ENCODE peak calls at places on chromosomes 13 and 19, in ten cellular contexts. B is uterus, T is tibial nerve, X is breast epithelium, P is endothelial cell of umbilical vein, Q is heart left ventricle, U is esophagus squamous epithelium, G is upper lobe of left lung, D is sigmoid colon, V is stomach. E is an unnamed sample.

GRCh38 chr13:39770514-39770913 is 115.1 kb downstream of the COG6 start:
- DNase-seq in G (no peak), P (no peak), D (no peak), U (no peak), Q (no peak), B (no peak), T (no peak), V (no peak), X (no peak), E (no peak)

GRCh38 chr19:294819-295686 is 3.9 kb upstream of the PLPP2 start:
- DNase-seq in Q (no peak), G (no peak), V (peak; percentile 68), D (no peak), U (no peak), B (peak; percentile 46), T (no peak), X (peak; percentile 62), P (no peak), E (no peak)

GRCh38 chr19:39115105-39115847 is 10.3 kb upstream of the PAK4 start:
- DNase-seq in D (no peak), Q (no peak), V (no peak), G (no peak), P (no peak), U (no peak), T (no peak), B (no peak), X (no peak), E (no peak)

GRCh38 chr13:59024434-59024833 is 1139.3 kb downstream of the DIAPH3 start:
- DNase-seq in B (no peak), V (no peak), Q (no peak), U (no peak), D (no peak), X (no peak), G (no peak), T (no peak), P (no peak), E (no peak)

GRCh38 chr19:19256072-19256969 is 16.8 kb downstream of the TM6SF2 start:
- DNase-seq in V (no peak), P (no peak), B (no peak), D (no peak), T (no peak), Q (no peak), X (no peak), U (no peak), G (no peak), E (no peak)

GRCh38 chr19:12974301-12975220 is 5.2 kb downstream of the DAND5 start:
- DNase-seq in Q (no peak), P (no peak), X (no peak), V (no peak), D (no peak), B (no peak), G (no peak), T (no peak), U (no peak), E (no peak)

GRCh38 chr13:114099191-114099590 is 33.2 kb downstream of the RASA3 start:
- DNase-seq in U (no peak), X (peak; percentile 75), Q (peak; percentile 91), D (peak; percentile 91), T (peak; percentile 71), P (no peak), G (peak; percentile 33), V (no peak), B (peak; percentile 72), E (peak; percentile 83)

GRCh38 chr13:113647351-113648217 is 10.4 kb downstream of the ATP4B start:
- DNase-seq in B (peak; percentile 49), Q (peak; percentile 93), V (peak; percentile 96), U (peak; percentile 12), T (peak; percentile 77), X (peak; percentile 96), G (peak; percentile 92), P (peak; percentile 49), D (peak; percentile 95), E (peak; percentile 77)

GRCh38 chr13:77740931-77741586 is 43.6 kb downstream of the SLAIN1 start:
- DNase-seq in X (no peak), D (no peak), P (no peak), U (no peak), B (no peak), G (no peak), Q (no peak), V (no peak), T (no peak), E (no peak)

DNA sequence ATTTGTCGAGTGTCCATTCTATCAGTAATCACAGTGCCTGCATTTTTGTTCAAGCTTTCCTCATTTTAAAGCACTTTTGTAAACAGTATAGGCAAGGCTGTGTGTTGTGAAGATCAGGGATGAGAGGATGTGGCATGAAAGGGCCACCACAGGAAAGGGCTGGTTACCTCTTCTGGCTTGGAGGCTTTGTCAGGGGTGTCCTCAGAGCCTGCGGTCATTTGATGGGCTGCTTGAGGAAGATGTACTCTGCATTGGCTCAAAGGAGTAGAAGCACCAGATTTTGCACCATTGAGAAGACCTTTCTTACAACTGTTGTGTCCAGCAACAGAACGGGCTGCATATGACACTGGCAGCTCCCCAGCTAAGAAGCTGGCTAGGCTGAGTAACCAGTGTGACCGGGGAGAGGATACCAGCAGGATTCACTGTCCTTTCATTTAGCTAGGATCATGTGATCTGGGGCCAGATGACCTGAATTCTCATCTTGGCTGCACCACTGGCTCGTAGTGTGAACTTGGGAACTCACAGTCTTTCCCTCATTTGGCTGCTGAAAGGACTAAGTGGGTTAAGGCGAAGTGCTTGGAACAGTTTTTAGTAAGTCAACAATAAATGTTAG is 380.2 kb downstream of the FGF9 start:
- DNase-seq in T (no peak), X (no peak), Q (no peak), V (no peak), U (no peak), B (no peak), D (no peak), P (no peak), G (no peak), E (no peak)
- H3K27me3 ChIP-seq in T (no peaks in the 10 kb centered on the region), X (no peaks in the 10 kb centered on the region), Q (no peaks in the 10 kb centered on the region), V (no peaks in the 10 kb centered on the region), U (no peaks in the 10 kb centered on the region), B (no peaks in the 10 kb centered on the region), D (no peaks in the 10 kb centered on the region), P (no peaks in the 10 kb centered on the region), G (no peaks in the 10 kb centered on the region), E (no peaks in the 10 kb centered on the region)

DNA sequence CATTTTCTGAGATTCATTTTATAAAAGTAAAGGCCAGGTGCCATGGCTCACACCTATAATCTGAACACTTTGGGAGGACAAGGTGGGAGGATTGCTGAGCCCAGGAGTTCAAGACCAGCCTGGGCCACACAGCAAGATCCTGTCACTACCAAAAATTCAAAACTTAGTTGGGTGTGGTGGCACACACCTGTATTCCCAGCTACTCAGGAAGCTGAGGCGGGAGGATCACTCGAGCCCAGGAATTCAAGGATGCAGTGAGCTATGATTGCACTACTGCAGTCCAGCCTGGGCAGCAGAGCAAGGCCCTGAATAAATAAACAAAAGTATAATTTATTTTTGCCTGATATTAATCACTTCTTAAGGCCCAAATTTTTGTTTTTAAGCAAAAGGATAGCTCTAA is 40.5 kb downstream of the DHRS12 start:
- DNase-seq in V (no peak), P (no peak), G (no peak), X (no peak), D (no peak), U (no peak), B (no peak), T (no peak), Q (no peak), E (no peak)
- H3K27ac ChIP-seq in V (peak overlapping the region; percentile 46), P (no peak overlapping the region), G (no peak overlapping the region), X (peak overlapping the region; percentile 87), D (no peak overlapping the region), U (peak overlapping the region; percentile 5), B (peak overlapping the region; percentile 70), T (peak overlapping the region; percentile 87), Q (peak overlapping the region; percentile 80), E (peak overlapping the region; percentile 71)

DNA sequence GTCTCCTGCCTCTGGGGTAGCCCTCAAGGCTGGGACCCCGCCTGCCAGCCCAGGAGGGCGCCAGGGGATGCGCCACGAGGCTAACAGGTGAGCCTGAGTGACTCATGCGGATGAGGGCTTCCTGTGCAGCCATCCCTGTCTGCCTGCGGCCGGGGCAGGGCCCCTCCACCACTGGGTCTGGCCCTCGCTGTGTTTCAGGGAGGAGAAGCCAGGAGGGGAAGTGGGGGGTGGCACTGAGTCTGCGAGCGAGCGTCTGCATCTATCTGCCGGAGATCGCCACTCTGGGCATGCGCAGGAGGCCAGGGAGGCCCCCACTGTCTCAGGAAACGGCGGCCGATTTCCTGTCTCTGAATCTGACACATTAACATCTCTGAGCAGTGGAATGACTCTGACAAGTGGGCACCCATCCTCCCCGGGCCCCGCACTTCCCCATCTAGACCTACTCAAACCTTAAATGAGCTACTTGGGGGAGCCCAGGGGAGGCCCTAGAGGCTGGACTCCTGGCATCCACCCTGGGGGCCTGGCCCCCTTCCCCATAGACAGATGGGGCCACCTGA is 19.7 kb downstream of the RFX1 start:
- DNase-seq in D (peak; percentile 93), P (peak; percentile 90), T (peak; percentile 74), G (peak; percentile 92), U (peak; percentile 76), B (peak; percentile 77), V (peak; percentile 82), Q (peak; percentile 91), X (no peak), E (peak; percentile 65)
- TF ChIP-seq POLR2A in D (no peak), P (peak; percentile 58), T (no peak), G (peak; percentile 61), U (no peak), B (no peak), V (no peak), Q (peak; percentile 26), X (no peak), E (no peak)

DNA sequence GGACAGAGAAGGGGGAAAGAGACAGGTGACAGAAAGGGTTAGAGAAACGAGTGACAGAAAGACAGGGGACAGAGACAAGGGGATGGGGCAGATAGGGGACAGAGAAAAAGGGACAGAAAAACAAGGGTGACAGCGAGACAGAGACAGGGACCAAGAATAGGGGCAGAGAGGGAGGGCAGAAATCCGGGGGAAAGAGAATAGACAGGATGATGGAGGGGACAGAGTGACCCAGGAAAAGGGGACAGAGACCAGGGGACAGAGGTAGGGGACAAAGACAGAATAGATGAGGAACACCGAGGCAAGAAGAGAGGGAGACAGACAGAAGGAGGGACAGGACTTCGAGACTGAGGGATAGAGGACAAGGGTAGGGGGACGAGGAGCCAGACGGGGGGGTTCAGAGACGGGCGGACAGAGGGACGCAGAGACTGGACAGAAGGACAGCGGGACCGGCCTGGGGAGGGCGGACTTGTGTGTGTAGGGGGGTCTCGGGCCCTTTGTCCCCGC is 607 bp downstream of the CADM4 start:
- DNase-seq in X (no peak), P (no peak), T (no peak), G (no peak), Q (no peak), V (no peak), U (no peak), B (no peak), D (no peak), E (no peak)
- H3K27me3 ChIP-seq in X (no peaks in the 10 kb centered on the region), P (peaks cover 15% of the 10 kb centered on the region), T (peaks cover 2% of the 10 kb centered on the region), G (peaks cover 9% of the 10 kb centered on the region), Q (peaks cover 30% of the 10 kb centered on the region), V (no peaks in the 10 kb centered on the region), U (no peaks in the 10 kb centered on the region), B (no peaks in the 10 kb centered on the region), D (no peaks in the 10 kb centered on the region), E (peaks cover 12% of the 10 kb centered on the region)

GRCh38 chr19:33388817-33389573 is 15.5 kb downstream of the CEBPG start:
- DNase-seq in P (no peak), T (no peak), Q (peak; percentile 59), D (peak; percentile 71), G (no peak), V (no peak), U (no peak), X (peak; percentile 48), B (peak; percentile 24), E (peak; percentile 82)
- H3K27ac ChIP-seq in P (no peak overlapping the region), T (peak overlapping the region; percentile 88), Q (peak overlapping the region; percentile 83), D (peak overlapping the region; percentile 67), G (peak overlapping the region; percentile 57), V (peak overlapping the region; percentile 64), U (peak overlapping the region; percentile 80), X (peak overlapping the region; percentile 94), B (peak overlapping the region; percentile 72), E (peak overlapping the region; percentile 86)